ENCODE peak calls at places on chromosomes 13 and 19, in four cellular contexts. I is A549, S is transverse colon, U is upper lobe of left lung. Z is an unnamed sample.

GRCh38 chr13:77476456-77476855 is 59.0 kb upstream of the SCEL start:
- DNase-seq in I (no peak), S (no peak), U (no peak), Z (no peak)

GRCh38 chr13:86864376-86864775 is 806.8 kb upstream of the SLITRK5 start:
- DNase-seq in I (no peak), S (no peak), U (no peak), Z (no peak)

GRCh38 chr19:5623397-5624153 is 692 bp downstream of the SAFB start:
- DNase-seq in I (no peak), S (peak; percentile 21), U (no peak), Z (no peak)

GRCh38 chr13:37175996-37176395 is 70.5 kb upstream of the CSNK1A1L start:
- DNase-seq in I (no peak), S (no peak), U (no peak), Z (no peak)

GRCh38 chr13:21074601-21075302 is 13.4 kb upstream of the LATS2 start:
- DNase-seq in I (no peak), S (no peak), U (no peak), Z (peak; percentile 59)

GRCh38 chr13:25943666-25944065 is 108.2 kb downstream of the SHISA2 start:
- DNase-seq in I (no peak), S (no peak), U (no peak), Z (no peak)

GRCh38 chr13:21673592-21674270 is 2.9 kb downstream of the FGF9 start:
- DNase-seq in I (peak; percentile 36), S (peak; percentile 60), U (peak; percentile 92), Z (no peak)

GRCh38 chr13:112510002-112510780 is 77.8 kb downstream of the TUBGCP3 start:
- DNase-seq in I (peak; percentile 59), S (no peak), U (no peak), Z (no peak)

GRCh38 chr19:41774515-41774980 is 19.2 kb downstream of the CEACAM6 start:
- DNase-seq in I (peak; percentile 57), S (peak; percentile 84), U (no peak), Z (no peak)

GRCh38 chr13:114122591-114123211 is 9.7 kb downstream of the RASA3 start:
- DNase-seq in I (no peak), S (no peak), U (no peak), Z (peak; percentile 14)

GRCh38 chr19:17021793-17022590 is 4.6 kb downstream of the CPAMD8 start:
- DNase-seq in I (no peak), S (no peak), U (no peak), Z (no peak)

GRCh38 chr19:33133438-33134031 is 1.6 kb downstream of the WDR88 start:
- DNase-seq in I (no peak), S (no peak), U (no peak), Z (no peak)

GRCh38 chr19:2274937-2275535 is 6.9 kb downstream of the PEAK3 start:
- DNase-seq in I (peak; percentile 69), S (peak; percentile 80), U (peak; percentile 81), Z (peak; percentile 65)

GRCh38 chr19:2048959-2049740 is 1.9 kb downstream of the MKNK2 start:
- DNase-seq in I (no peak), S (no peak), U (peak; percentile 70), Z (peak; percentile 44)

GRCh38 chr13:31675521-31675953 is 63.8 kb upstream of the RXFP2 start:
- DNase-seq in I (no peak), S (no peak), U (no peak), Z (no peak)

GRCh38 chr19:48868196-48868886 is at the start of gene PLEKHA4:
- DNase-seq in I (no peak), S (peak; percentile 49), U (peak; percentile 83), Z (peak; percentile 88)

GRCh38 chr19:40605201-40605971 is 4.2 kb downstream of the LTBP4 start:
- DNase-seq in I (peak; percentile 99), S (peak; percentile 93), U (peak; percentile 94), Z (peak; percentile 73)

GRCh38 chr19:41362143-41362847 is 1.7 kb downstream of the B9D2 start:
- DNase-seq in I (no peak), S (no peak), U (no peak), Z (no peak)

GRCh38 chr13:99894105-99894504 is 77.5 kb downstream of the ZIC5 start:
- DNase-seq in I (no peak), S (no peak), U (no peak), Z (no peak)

GRCh38 chr19:42422576-42423461 is 4.4 kb downstream of the LIPE start:
- DNase-seq in I (no peak), S (peak; percentile 47), U (no peak), Z (no peak)

GRCh38 chr19:47729468-47729798 is 15.9 kb upstream of the NOP53 start:
- DNase-seq in I (peak; percentile 92), S (peak; percentile 45), U (peak; percentile 69), Z (peak; percentile 78)

GRCh38 chr19:28843771-28844492 is 369.0 kb downstream of the UQCRFS1 start:
- DNase-seq in I (no peak), S (no peak), U (no peak), Z (no peak)

GRCh38 chr13:113963376-113963775 is 10.5 kb downstream of the C13orf46 start:
- DNase-seq in I (no peak), S (no peak), U (peak; percentile 50), Z (no peak)

GRCh38 chr13:99446242-99446641 is 55.0 kb upstream of the TM9SF2 start:
- DNase-seq in I (no peak), S (no peak), U (no peak), Z (no peak)

GRCh38 chr19:55179570-55180484 is at the start of gene SYT5:
- DNase-seq in I (peak; percentile 76), S (peak; percentile 46), U (peak; percentile 91), Z (peak; percentile 20)

GRCh38 chr13:58855283-58855682 is 1223.7 kb downstream of the PCDH17 start:
- DNase-seq in I (no peak), S (no peak), U (no peak), Z (no peak)

GRCh38 chr19:21704320-21704719 is 63.1 kb downstream of the ZNF100 start:
- DNase-seq in I (no peak), S (no peak), U (no peak), Z (no peak)

GRCh38 chr19:54638683-54639082 is 8.4 kb downstream of the LILRB1 start:
- DNase-seq in I (no peak), S (no peak), U (no peak), Z (no peak)

GRCh38 chr13:98482476-98483444 is 94.1 kb downstream of the STK24 start:
- DNase-seq in I (no peak), S (peak; percentile 71), U (peak; percentile 91), Z (peak; percentile 36)

DNA sequence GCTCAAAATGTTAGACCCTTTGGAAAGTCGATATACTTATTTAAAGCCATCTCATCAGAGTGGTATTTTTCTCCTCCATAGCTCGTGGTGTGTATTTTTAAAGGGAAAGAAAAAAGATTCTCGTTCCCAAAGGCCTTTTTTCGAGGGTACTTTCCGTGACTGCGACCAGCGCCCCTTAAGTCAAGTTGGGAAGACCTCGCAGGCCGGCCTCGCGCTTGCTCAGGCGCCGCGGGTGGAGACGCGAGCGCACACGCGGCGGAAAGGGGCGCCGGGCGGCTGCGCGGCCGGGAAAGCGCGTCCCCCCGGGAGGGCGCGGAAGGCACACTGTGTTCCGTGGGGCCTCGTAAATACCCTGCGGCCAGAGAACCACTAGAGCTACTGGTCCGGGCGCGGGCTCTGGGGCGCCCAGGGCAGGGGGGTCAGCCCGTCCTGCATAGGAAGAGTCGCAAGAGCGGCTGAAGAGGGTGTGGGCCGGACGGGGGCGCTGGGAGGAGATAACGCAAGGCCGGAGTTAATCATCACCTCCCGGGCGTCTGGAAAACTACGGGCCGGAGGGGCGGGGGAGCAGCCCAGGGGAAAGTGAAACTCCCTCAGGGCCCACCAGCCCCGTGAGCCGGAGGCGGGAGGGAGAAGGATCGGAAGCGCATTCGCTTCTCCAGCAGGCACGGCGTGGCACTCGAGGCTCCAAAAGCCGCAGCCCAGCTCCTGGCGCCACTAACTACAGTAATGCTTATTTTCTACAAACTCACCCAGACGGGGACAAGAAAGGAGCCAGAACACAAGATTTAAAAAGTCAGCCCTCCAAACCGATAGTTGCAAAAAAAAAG is 1.2 kb upstream of the WBP4 start:
- DNase-seq in I (peak; percentile 53), S (peak; percentile 94), U (peak; percentile 94), Z (peak; percentile 88)
- TF ChIP-seq POLR2A in I (peak; percentile 53), S (peak; percentile 71), U (peak; percentile 53), Z (peak; percentile 66)

DNA sequence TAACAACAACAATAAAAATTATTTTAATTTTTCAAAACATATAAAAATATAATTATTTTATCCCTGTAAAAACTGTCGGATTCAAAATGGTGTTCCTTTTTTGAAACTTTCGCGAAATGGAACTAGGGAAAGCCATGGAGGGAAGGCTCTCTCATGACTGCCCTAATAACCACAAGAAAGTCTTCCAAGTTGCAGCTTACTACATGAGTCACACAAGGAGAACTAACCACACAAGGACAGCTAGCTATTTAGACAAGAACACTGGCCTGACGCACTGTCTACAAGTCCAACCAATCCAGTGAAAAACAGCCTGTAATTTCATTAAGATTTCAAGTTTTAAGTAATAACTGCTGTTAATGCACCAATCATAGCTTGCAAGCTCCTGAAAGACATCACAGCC is 319.2 kb upstream of the PCDH9 start:
- DNase-seq in I (no peak), S (no peak), U (no peak), Z (no peak)
- H3K27ac ChIP-seq in I (no peak overlapping the region), S (no peak overlapping the region), U (no peak overlapping the region), Z (no peak overlapping the region)

GRCh38 chr19:39030854-39031367 is 1.4 kb downstream of the FBXO27 start:
- DNase-seq in I (no peak), S (no peak), U (no peak), Z (no peak)

GRCh38 chr19:39021063-39021462 is 11.3 kb downstream of the FBXO27 start:
- DNase-seq in I (no peak), S (no peak), U (no peak), Z (no peak)

DNA sequence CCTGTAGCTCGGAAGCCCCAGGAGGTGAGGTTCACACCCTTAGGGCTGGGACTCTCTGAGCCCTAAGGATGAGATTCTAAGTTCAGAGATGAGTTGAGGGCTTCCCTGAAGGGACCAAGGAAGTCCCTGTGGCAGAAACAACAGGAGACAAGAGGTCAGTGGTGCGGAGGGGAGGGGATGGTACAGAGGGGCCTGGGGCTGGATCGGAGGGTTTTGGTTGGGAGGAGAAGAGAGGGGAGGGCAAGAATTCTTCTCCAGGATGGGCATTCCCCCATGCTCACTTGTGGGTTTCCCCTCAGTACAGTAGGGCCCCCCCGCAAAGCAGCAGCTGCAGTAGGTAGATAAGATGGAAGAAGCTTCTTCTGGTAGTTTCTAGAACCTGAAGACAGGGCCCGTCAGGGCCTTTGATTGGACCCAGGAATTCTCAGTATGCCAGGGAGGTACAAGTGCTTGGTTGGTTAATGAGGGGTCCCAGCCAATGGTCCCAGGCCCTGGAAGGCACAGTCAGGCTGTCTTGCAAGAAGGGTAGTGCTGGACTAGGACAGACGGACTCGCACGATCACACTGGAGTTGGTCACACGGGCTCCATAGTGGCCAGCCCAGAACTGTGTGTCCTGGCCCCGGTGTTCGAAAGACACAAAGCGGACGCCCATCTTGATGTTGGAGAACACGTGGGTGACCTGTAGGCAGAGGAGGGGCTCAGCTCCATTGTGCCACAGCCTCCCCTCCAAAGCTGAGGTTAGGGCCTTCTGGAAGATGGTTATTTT is 7.3 kb downstream of the FBXO27 start:
- DNase-seq in I (no peak), S (no peak), U (no peak), Z (no peak)
- TF ChIP-seq EP300 in I (no peak), S (no peak), U (no peak), Z (no peak)

GRCh38 chr19:14517840-14518505 is at the start of gene DNAJB1:
- DNase-seq in I (peak; percentile 75), S (peak; percentile 88), U (peak; percentile 96), Z (peak; percentile 86)
- TF ChIP-seq POLR2A in I (peak; percentile 99), S (peak; percentile 99), U (peak; percentile 100), Z (peak; percentile 93)

GRCh38 chr19:18503971-18504885 is 17.6 kb downstream of the ELL start:
- DNase-seq in I (no peak), S (peak; percentile 77), U (no peak), Z (no peak)
- H3K27ac ChIP-seq in I (peak overlapping the region; percentile 51), S (peak overlapping the region; percentile 78), U (no peak overlapping the region), Z (no peak overlapping the region)

GRCh38 chr13:39765801-39766463 is 110.5 kb downstream of the COG6 start:
- DNase-seq in I (no peak), S (peak; percentile 76), U (no peak), Z (peak; percentile 47)
- TF ChIP-seq EP300 in I (no peak), S (no peak), U (no peak), Z (no peak)

GRCh38 chr13:51793570-51794273 is 10.2 kb downstream of the DHRS12 start:
- DNase-seq in I (no peak), S (no peak), U (no peak), Z (no peak)
- TF ChIP-seq POLR2A in I (no peak), S (no peak), U (no peak), Z (no peak)

Z was measured in ovary.